ENCODE peak calls at places on chromosome 14, in eight cellular contexts. T, X, H, I, S, E, V and F are unnamed samples.

GRCh38 chr14:52061380-52061779 is 7.5 kb downstream of the NID2 start:
- DNase-seq in H (no peak), V (no peak), E (no peak), I (no peak), X (no peak), T (no peak), S (no peak), F (peak)

GRCh38 chr14:20998674-20999366 is at the start of gene SLC39A2:
- DNase-seq in X (no peak), V (no peak), E (no peak), T (peak), H (no peak), S (peak), I (no peak), F (no peak)

GRCh38 chr14:93333631-93334095 is 827 bp upstream of the BTBD7 start:
- DNase-seq in H (no peak), E (no peak), X (no peak), S (no peak), V (no peak), T (no peak), I (no peak), F (peak)

GRCh38 chr14:76348898-76349297 is 27.0 kb upstream of the ESRRB start:
- DNase-seq in E (no peak), X (no peak), V (no peak), I (no peak), T (peak), H (peak), S (peak), F (no peak)

GRCh38 chr14:102898776-102899515 is 23.5 kb upstream of the AMN start:
- DNase-seq in V (no peak), E (no peak), X (no peak), T (peak), I (no peak), S (no peak), H (no peak), F (no peak)

GRCh38 chr14:72033331-72033730 is 101.1 kb downstream of the RGS6 start:
- DNase-seq in V (no peak), X (no peak), I (no peak), H (no peak), T (no peak), S (no peak), E (no peak), F (no peak)

GRCh38 chr14:104091927-104092771 is 6.6 kb downstream of the ASPG start:
- DNase-seq in I (peak), V (no peak), S (no peak), E (no peak), H (no peak), X (no peak), T (peak), F (no peak)

GRCh38 chr14:21868442-21869046 is 194.9 kb upstream of the OR4E1 start:
- DNase-seq in S (no peak), E (peak), V (peak), H (peak), T (no peak), I (no peak), X (peak), F (peak)

GRCh38 chr14:87161502-87161901 is 831.5 kb downstream of the GALC start:
- DNase-seq in H (no peak), V (no peak), E (no peak), S (no peak), T (no peak), X (no peak), I (no peak), F (no peak)

GRCh38 chr14:89185919-89186849 is 230.8 kb downstream of the FOXN3 start:
- DNase-seq in S (no peak), I (no peak), V (no peak), X (no peak), T (no peak), E (peak), H (no peak), F (peak)

GRCh38 chr14:23695220-23695999 is 59.2 kb downstream of the DHRS2 start:
- DNase-seq in V (no peak), T (no peak), X (no peak), H (peak), S (no peak), E (peak), I (no peak), F (no peak)

GRCh38 chr14:95652690-95653089 is 33.5 kb upstream of the TCL1B start:
- DNase-seq in E (no peak), H (no peak), X (no peak), V (no peak), T (no peak), I (no peak), S (no peak), F (no peak)

GRCh38 chr14:105167303-105168092 is 1.1 kb downstream of the JAG2 start:
- DNase-seq in X (no peak), E (no peak), S (no peak), T (no peak), I (no peak), H (peak), V (no peak), F (peak)

GRCh38 chr14:105748204-105748578 is 221.8 kb downstream of the TMEM121 start:
- DNase-seq in X (no peak), H (no peak), I (no peak), V (no peak), S (no peak), T (peak), E (peak), F (peak)

GRCh38 chr14:105184461-105184860 is 3.3 kb upstream of the NUDT14 start:
- DNase-seq in S (no peak), T (no peak), H (no peak), I (no peak), E (no peak), X (no peak), V (no peak), F (no peak)

GRCh38 chr14:39395555-39396254 is 36.5 kb downstream of the FBXO33 start:
- DNase-seq in E (no peak), S (no peak), V (no peak), H (peak), I (no peak), X (no peak), T (no peak), F (no peak)

GRCh38 chr14:54503476-54503875 is 6.2 kb upstream of the CGRRF1 start:
- DNase-seq in V (no peak), E (no peak), X (no peak), S (no peak), T (no peak), I (no peak), H (peak), F (no peak)

GRCh38 chr14:27409936-27410335 is 812.1 kb upstream of the NOVA1 start:
- DNase-seq in X (no peak), V (no peak), T (no peak), S (no peak), E (no peak), I (no peak), H (no peak), F (no peak)